ENCODE peak calls at places on chromosomes 12 and 14, in four cellular contexts. One of them, this sample, is unnamed.

GRCh38 chr14:104676694-104677505 is 12.5 kb upstream of the INF2 start:
- DNase-seq in anterior cingulate cortex: no peak
- DNase-seq in GM19239: no peak
- DNase-seq in NCI-H526 treated with DMSO at 0.1 percent for 48 hours: no peak
- DNase-seq in this sample: no peak

GRCh38 chr14:64671591-64671990 is 32.6 kb upstream of the PLEKHG3 start:
- DNase-seq in anterior cingulate cortex: no peak
- DNase-seq in GM19239: no peak
- DNase-seq in NCI-H526 treated with DMSO at 0.1 percent for 48 hours: peak; percentile 14
- DNase-seq in this sample: peak; percentile 69

GRCh38 chr12:31970199-31970598 is 11.0 kb downstream of the RESF1 start:
- DNase-seq in anterior cingulate cortex: no peak
- DNase-seq in GM19239: no peak
- DNase-seq in NCI-H526 treated with DMSO at 0.1 percent for 48 hours: no peak
- DNase-seq in this sample: no peak

GRCh38 chr14:60085085-60085484 is 6.6 kb upstream of the PCNX4 start:
- DNase-seq in anterior cingulate cortex: no peak
- DNase-seq in GM19239: no peak
- DNase-seq in NCI-H526 treated with DMSO at 0.1 percent for 48 hours: no peak
- DNase-seq in this sample: no peak

GRCh38 chr14:86790408-86791364 is 1202.3 kb downstream of the GALC start:
- DNase-seq in anterior cingulate cortex: no peak
- DNase-seq in GM19239: no peak
- DNase-seq in NCI-H526 treated with DMSO at 0.1 percent for 48 hours: no peak
- DNase-seq in this sample: no peak

GRCh38 chr12:88400302-88400701 is 180.0 kb downstream of the KITLG start:
- DNase-seq in anterior cingulate cortex: no peak
- DNase-seq in GM19239: no peak
- DNase-seq in NCI-H526 treated with DMSO at 0.1 percent for 48 hours: no peak
- DNase-seq in this sample: no peak

GRCh38 chr12:101298426-101298825 is 18.5 kb downstream of the UTP20 start:
- DNase-seq in anterior cingulate cortex: no peak
- DNase-seq in GM19239: no peak
- DNase-seq in NCI-H526 treated with DMSO at 0.1 percent for 48 hours: no peak
- DNase-seq in this sample: no peak

GRCh38 chr14:91509083-91509877 is 830 bp downstream of the PPP4R3A start:
- DNase-seq in anterior cingulate cortex: no peak
- DNase-seq in GM19239: peak; percentile 26
- DNase-seq in NCI-H526 treated with DMSO at 0.1 percent for 48 hours: peak; percentile 6
- DNase-seq in this sample: peak; percentile 50

GRCh38 chr12:126914170-126914796 is 1352.7 kb upstream of the TMEM132C start:
- DNase-seq in anterior cingulate cortex: no peak
- DNase-seq in GM19239: no peak
- DNase-seq in NCI-H526 treated with DMSO at 0.1 percent for 48 hours: no peak
- DNase-seq in this sample: no peak

GRCh38 chr12:128266086-128266485 is 884 bp upstream of the TMEM132C start:
- DNase-seq in anterior cingulate cortex: no peak
- DNase-seq in GM19239: no peak
- DNase-seq in NCI-H526 treated with DMSO at 0.1 percent for 48 hours: no peak
- DNase-seq in this sample: no peak

GRCh38 chr12:118023461-118023860 is 7.0 kb downstream of the RFC5 start:
- DNase-seq in anterior cingulate cortex: no peak
- DNase-seq in GM19239: no peak
- DNase-seq in NCI-H526 treated with DMSO at 0.1 percent for 48 hours: peak; percentile 6
- DNase-seq in this sample: no peak

GRCh38 chr12:115491851-115492250 is 785.6 kb downstream of the MED13L start:
- DNase-seq in anterior cingulate cortex: no peak
- DNase-seq in GM19239: no peak
- DNase-seq in NCI-H526 treated with DMSO at 0.1 percent for 48 hours: no peak
- DNase-seq in this sample: no peak

GRCh38 chr12:110084314-110085015 is 36.1 kb upstream of the C12orf76 start:
- DNase-seq in anterior cingulate cortex: no peak
- DNase-seq in GM19239: no peak
- DNase-seq in NCI-H526 treated with DMSO at 0.1 percent for 48 hours: no peak
- DNase-seq in this sample: no peak

GRCh38 chr12:54060174-54060974 is 6.7 kb downstream of the HOXC4 start:
- DNase-seq in anterior cingulate cortex: no peak
- DNase-seq in GM19239: no peak
- DNase-seq in NCI-H526 treated with DMSO at 0.1 percent for 48 hours: no peak
- DNase-seq in this sample: no peak

GRCh38 chr14:83164016-83164415 is 1630.4 kb upstream of the SEL1L start:
- DNase-seq in anterior cingulate cortex: no peak
- DNase-seq in GM19239: no peak
- DNase-seq in NCI-H526 treated with DMSO at 0.1 percent for 48 hours: no peak
- DNase-seq in this sample: no peak

GRCh38 chr14:89833120-89833521 is 121.4 kb downstream of the EFCAB11 start:
- DNase-seq in anterior cingulate cortex: no peak
- DNase-seq in GM19239: no peak
- DNase-seq in NCI-H526 treated with DMSO at 0.1 percent for 48 hours: no peak
- DNase-seq in this sample: no peak

GRCh38 chr12:80101126-80101525 is 1.8 kb downstream of the OTOGL start:
- DNase-seq in anterior cingulate cortex: no peak
- DNase-seq in GM19239: no peak
- DNase-seq in NCI-H526 treated with DMSO at 0.1 percent for 48 hours: no peak
- DNase-seq in this sample: no peak

GRCh38 chr12:92408072-92408900 is 262.6 kb upstream of the BTG1 start:
- DNase-seq in anterior cingulate cortex: no peak
- DNase-seq in GM19239: no peak
- DNase-seq in NCI-H526 treated with DMSO at 0.1 percent for 48 hours: peak; percentile 4
- DNase-seq in this sample: peak; percentile 41

GRCh38 chr14:51691176-51691575 is 39.5 kb downstream of the FRMD6 start:
- DNase-seq in anterior cingulate cortex: no peak
- DNase-seq in GM19239: no peak
- DNase-seq in NCI-H526 treated with DMSO at 0.1 percent for 48 hours: no peak
- DNase-seq in this sample: no peak

GRCh38 chr12:106671840-106672239 is 89.0 kb downstream of the RFX4 start:
- DNase-seq in anterior cingulate cortex: no peak
- DNase-seq in GM19239: no peak
- DNase-seq in NCI-H526 treated with DMSO at 0.1 percent for 48 hours: no peak
- DNase-seq in this sample: no peak

GRCh38 chr12:95802482-95803264 is 12.1 kb upstream of the NTN4 start:
- DNase-seq in anterior cingulate cortex: no peak
- DNase-seq in GM19239: no peak
- DNase-seq in NCI-H526 treated with DMSO at 0.1 percent for 48 hours: no peak
- DNase-seq in this sample: no peak

GRCh38 chr12:15589328-15590032 is 199.7 kb downstream of the EPS8 start:
- DNase-seq in anterior cingulate cortex: no peak
- DNase-seq in GM19239: no peak
- DNase-seq in NCI-H526 treated with DMSO at 0.1 percent for 48 hours: no peak
- DNase-seq in this sample: no peak

GRCh38 chr12:50862316-50862715 is 19.6 kb downstream of the TMPRSS12 start:
- DNase-seq in anterior cingulate cortex: no peak
- DNase-seq in GM19239: no peak
- DNase-seq in NCI-H526 treated with DMSO at 0.1 percent for 48 hours: no peak
- DNase-seq in this sample: no peak

GRCh38 chr12:116222358-116222757 is 55.1 kb downstream of the MED13L start:
- DNase-seq in anterior cingulate cortex: no peak
- DNase-seq in GM19239: no peak
- DNase-seq in NCI-H526 treated with DMSO at 0.1 percent for 48 hours: no peak
- DNase-seq in this sample: no peak

GRCh38 chr12:55912908-55913307 is 14.8 kb downstream of the PYM1 start:
- DNase-seq in anterior cingulate cortex: no peak
- DNase-seq in GM19239: no peak
- DNase-seq in NCI-H526 treated with DMSO at 0.1 percent for 48 hours: no peak
- DNase-seq in this sample: no peak

GRCh38 chr12:89707623-89707991 is 1.0 kb downstream of the ATP2B1 start:
- DNase-seq in anterior cingulate cortex: no peak
- DNase-seq in GM19239: no peak
- DNase-seq in NCI-H526 treated with DMSO at 0.1 percent for 48 hours: peak; percentile 41
- DNase-seq in this sample: peak; percentile 30

GRCh38 chr14:77303417-77304156 is 17.1 kb downstream of the POMT2 start:
- DNase-seq in anterior cingulate cortex: no peak
- DNase-seq in GM19239: no peak
- DNase-seq in NCI-H526 treated with DMSO at 0.1 percent for 48 hours: no peak
- DNase-seq in this sample: peak; percentile 34

GRCh38 chr12:57771271-57771872 is 533 bp downstream of the METTL1 start:
- DNase-seq in anterior cingulate cortex: no peak
- DNase-seq in GM19239: peak; percentile 78
- DNase-seq in NCI-H526 treated with DMSO at 0.1 percent for 48 hours: peak; percentile 88
- DNase-seq in this sample: peak; percentile 90

GRCh38 chr12:8870591-8870990 is 43.7 kb upstream of the PHC1 start:
- DNase-seq in anterior cingulate cortex: no peak
- DNase-seq in GM19239: no peak
- DNase-seq in NCI-H526 treated with DMSO at 0.1 percent for 48 hours: no peak
- DNase-seq in this sample: no peak

This sample was measured in GM13977.